ENCODE peak calls at places on chromosomes 2 and 18, in six cellular contexts. I, U, X, F, E and D are unnamed samples.
A peak's percentile ranks its signal among the peaks of the same experiment; 100 is the strongest.

GRCh38 chr2:10931710-10932255 is 20.0 kb downstream of the KCNF1 start:
- DNase-seq in U (no peak), I (no peak), E (peak; percentile 92), X (no peak), F (no peak), D (no peak)

GRCh38 chr2:37436324-37436723 is 91.9 kb downstream of the QPCT start:
- DNase-seq in U (no peak), I (no peak), E (peak; percentile 92), X (no peak), F (no peak), D (no peak)

GRCh38 chr2:85704800-85705679 is 10.9 kb downstream of the GNLY start:
- DNase-seq in U (no peak), E (no peak), X (no peak), F (no peak), I (no peak), D (peak; percentile 57)

GRCh38 chr2:55049794-55050132 is 488 bp downstream of the RTN4 start:
- DNase-seq in U (no peak), I (no peak), X (no peak), F (no peak), E (no peak), D (no peak)

GRCh38 chr2:122683018-122683417 is 927.6 kb downstream of the TSN start:
- DNase-seq in U (no peak), E (no peak), I (no peak), F (no peak), X (no peak), D (no peak)

GRCh38 chr2:227365833-227366232 is 13.3 kb downstream of the TM4SF20 start:
- DNase-seq in I (no peak), E (peak; percentile 28), X (no peak), F (no peak), U (no peak), D (no peak)

GRCh38 chr2:28716265-28716865 is 35.3 kb upstream of the PPP1CB start:
- DNase-seq in E (peak; percentile 98), I (peak; percentile 87), F (no peak), U (no peak), X (peak; percentile 54), D (peak; percentile 74)

GRCh38 chr2:54456526-54457325 is 599 bp downstream of the SPTBN1 start:
- DNase-seq in I (peak; percentile 73), E (peak; percentile 19), F (peak; percentile 67), U (peak; percentile 78), X (peak; percentile 17), D (no peak)

GRCh38 chr2:231680992-231681852 is 27.1 kb upstream of the PTMA start:
- DNase-seq in F (peak; percentile 87), U (peak; percentile 92), E (peak; percentile 82), X (peak; percentile 82), I (peak; percentile 95), D (peak; percentile 76)

GRCh38 chr2:173122936-173123335 is 47.3 kb downstream of the MAP3K20 start:
- DNase-seq in F (no peak), I (no peak), U (no peak), E (peak; percentile 57), X (no peak), D (no peak)
- H3K4me1 ChIP-seq in F (no peaks in the 10 kb centered on the region), I (peaks cover 61% of the 10 kb centered on the region), U (peaks cover 5% of the 10 kb centered on the region), E (peaks cover 25% of the 10 kb centered on the region), X (peaks cover 26% of the 10 kb centered on the region), D (no peaks in the 10 kb centered on the region)

GRCh38 chr2:72155151-72155550 is 7.5 kb upstream of the CYP26B1 start:
- DNase-seq in X (no peak), F (no peak), I (no peak), E (no peak), U (no peak), D (no peak)

GRCh38 chr2:72153924-72154323 is 6.3 kb upstream of the CYP26B1 start:
- DNase-seq in E (no peak), I (no peak), X (no peak), U (no peak), F (no peak), D (no peak)

GRCh38 chr2:72154386-72154785 is 6.7 kb upstream of the CYP26B1 start:
- DNase-seq in X (no peak), U (no peak), I (no peak), F (no peak), E (no peak), D (no peak)

GRCh38 chr2:72156872-72157271 is 9.2 kb upstream of the CYP26B1 start:
- DNase-seq in E (no peak), U (no peak), X (no peak), F (no peak), I (no peak), D (no peak)

DNA sequence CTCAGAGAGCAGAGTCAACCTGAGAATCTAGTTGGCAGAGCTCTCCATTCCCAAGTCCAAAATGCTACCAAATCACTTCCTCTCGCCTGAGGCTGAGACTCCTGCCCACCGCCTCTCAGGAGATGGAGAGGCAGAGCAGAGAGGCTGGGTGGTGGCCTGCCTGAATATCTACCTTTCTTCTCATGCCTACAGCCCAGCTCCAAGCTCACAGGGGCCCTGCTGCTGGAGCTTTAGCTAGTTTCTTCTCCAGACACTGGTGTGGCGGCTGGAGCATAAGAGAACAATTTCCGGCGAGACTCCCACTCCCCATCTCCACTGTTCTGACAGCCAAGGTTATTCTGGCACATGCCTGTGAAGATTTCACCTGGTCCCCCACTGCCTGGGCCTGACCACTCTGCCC is 8.1 kb upstream of the CYP26B1 start:
- DNase-seq in U (no peak), E (no peak), F (no peak), X (no peak), I (no peak), D (no peak)
- H3K27me3 ChIP-seq in U (peaks cover 58% of the 10 kb centered on the region), E (peaks cover 73% of the 10 kb centered on the region), F (peaks cover 7% of the 10 kb centered on the region), X (peaks cover 19% of the 10 kb centered on the region), I (peaks cover 6% of the 10 kb centered on the region), D (no peaks in the 10 kb centered on the region)

DNA sequence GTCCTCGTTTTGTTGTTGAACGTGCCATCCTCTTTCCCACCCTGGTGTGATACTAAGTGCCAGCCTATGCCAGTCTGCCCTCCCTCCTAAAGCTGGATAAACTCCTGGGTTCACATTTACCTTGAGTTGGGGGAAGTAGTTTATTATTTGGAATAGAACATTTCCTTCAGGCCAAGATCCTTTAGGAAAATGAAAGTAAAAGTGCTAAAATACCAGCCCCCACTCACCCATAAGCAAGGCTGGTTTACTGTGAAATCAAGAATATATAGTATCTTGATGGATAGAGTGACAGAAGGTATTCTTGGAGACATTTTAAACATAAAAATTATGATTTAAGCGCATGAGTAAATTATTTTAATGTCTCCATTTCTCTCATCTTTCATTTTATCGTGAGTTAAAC is 27.1 kb downstream of the ZNF532 start:
- DNase-seq in I (no peak), U (no peak), E (no peak), F (no peak), X (no peak), D (no peak)
- H3K4me3 ChIP-seq in I (no peak overlapping the region), U (no peak overlapping the region), E (peak overlapping the region; percentile 24), F (no peak overlapping the region), X (peak overlapping the region; percentile 12), D (peak overlapping the region; percentile 21)

DNA sequence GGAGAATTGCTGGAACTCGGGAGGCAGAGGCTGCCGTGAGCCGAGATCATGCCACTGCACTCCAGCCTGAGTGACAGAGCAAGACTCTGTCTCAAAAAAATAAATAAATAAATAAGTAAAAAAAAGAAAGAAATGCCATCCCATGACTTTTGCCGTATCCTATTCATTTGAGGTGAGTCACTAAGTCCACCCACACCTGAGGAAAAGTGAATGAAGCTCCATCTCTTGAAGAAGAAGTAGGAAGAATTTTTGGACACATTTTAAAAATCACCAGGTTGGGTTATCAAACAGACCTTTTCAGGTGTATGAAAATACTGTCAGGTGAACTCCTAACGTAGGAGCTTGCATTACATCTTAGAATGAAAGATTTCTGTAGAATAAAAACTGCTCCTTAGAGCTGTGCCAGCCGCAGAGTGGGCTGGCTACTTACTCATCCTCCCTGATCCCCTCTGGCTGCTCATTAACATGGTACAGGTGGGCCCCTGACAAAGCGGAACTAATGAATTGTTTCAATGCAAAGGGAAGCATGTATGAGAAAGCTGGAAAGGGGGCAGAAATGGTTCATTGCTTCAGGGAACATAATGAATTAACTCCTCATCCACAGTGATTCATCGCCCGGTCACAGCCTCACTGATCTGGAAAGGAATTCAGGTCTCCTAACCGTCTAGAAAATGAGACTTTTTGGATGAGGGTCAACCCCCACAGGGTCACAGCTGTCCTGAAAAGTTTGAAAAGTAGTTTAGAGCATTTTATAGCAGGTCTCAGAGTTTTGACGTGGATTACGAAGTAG is 191.3 kb downstream of the SPP2 start:
- DNase-seq in U (no peak), F (peak; percentile 17), E (peak; percentile 77), I (no peak), X (no peak), D (no peak)
- H3K4me1 ChIP-seq in U (no peaks in the 10 kb centered on the region), F (peaks cover 3% of the 10 kb centered on the region), E (peaks cover 10% of the 10 kb centered on the region), I (no peaks in the 10 kb centered on the region), X (peaks cover 5% of the 10 kb centered on the region), D (no peaks in the 10 kb centered on the region)

GRCh38 chr2:80302001-80302464 is 2.5 kb downstream of the LRRTM1 start:
- DNase-seq in X (no peak), I (no peak), F (no peak), E (no peak), U (peak; percentile 45), D (no peak)

GRCh38 chr2:80300346-80300745 is 4.2 kb downstream of the LRRTM1 start:
- DNase-seq in U (no peak), E (no peak), I (no peak), X (no peak), F (no peak), D (no peak)

GRCh38 chr2:80303006-80303741 is 1.4 kb downstream of the LRRTM1 start:
- DNase-seq in U (peak; percentile 69), F (no peak), X (no peak), I (no peak), E (no peak), D (no peak)

GRCh38 chr2:80302465-80303005 is 2.0 kb downstream of the LRRTM1 start:
- DNase-seq in I (no peak), X (no peak), U (peak; percentile 47), F (no peak), E (no peak), D (no peak)

DNA sequence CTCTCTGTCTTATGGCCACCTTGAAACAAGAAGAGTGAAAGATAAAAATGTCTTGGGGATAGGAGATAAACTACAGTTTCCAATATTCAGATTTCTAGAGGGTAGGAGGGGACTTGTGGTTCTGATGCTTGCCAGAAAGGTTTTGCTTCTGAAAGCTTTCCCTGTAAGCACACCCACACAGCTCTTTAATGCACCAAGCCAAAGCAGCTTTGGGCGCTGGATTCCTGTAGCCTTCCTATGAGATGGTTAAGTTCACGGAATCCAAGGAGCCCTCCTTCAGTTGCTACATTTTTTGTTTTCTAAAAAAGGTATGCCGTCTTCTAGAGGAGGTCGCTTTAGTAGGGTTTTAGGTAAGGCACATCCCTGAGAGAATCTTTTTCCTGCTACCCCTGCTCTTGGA is 4.9 kb downstream of the LRRTM1 start:
- DNase-seq in F (no peak), U (no peak), X (no peak), I (no peak), E (no peak), D (no peak)
- H3K27me3 ChIP-seq in F (peaks cover 35% of the 10 kb centered on the region), U (peaks cover 53% of the 10 kb centered on the region), X (peaks cover 48% of the 10 kb centered on the region), I (peaks cover 19% of the 10 kb centered on the region), E (peaks cover 32% of the 10 kb centered on the region), D (peaks cover 13% of the 10 kb centered on the region)

GRCh38 chr2:168852487-168852886 is 37.7 kb downstream of the SPC25 start:
- DNase-seq in X (no peak), I (no peak), U (no peak), E (no peak), F (no peak), D (no peak)

GRCh38 chr2:168850846-168851245 is 39.4 kb downstream of the SPC25 start:
- DNase-seq in F (no peak), I (no peak), E (no peak), X (no peak), U (no peak), D (no peak)

GRCh38 chr2:168851674-168852320 is 38.4 kb downstream of the SPC25 start:
- DNase-seq in F (no peak), I (no peak), E (peak; percentile 84), U (no peak), X (no peak), D (no peak)

GRCh38 chr2:168849610-168850009 is 40.6 kb downstream of the SPC25 start:
- DNase-seq in X (peak; percentile 59), U (no peak), F (no peak), E (peak; percentile 16), I (no peak), D (no peak)

GRCh38 chr2:168853471-168853870 is 36.8 kb downstream of the SPC25 start:
- DNase-seq in X (no peak), F (no peak), U (no peak), E (no peak), I (no peak), D (no peak)
- H3K4me3 ChIP-seq in X (no peak overlapping the region), F (no peak overlapping the region), U (no peak overlapping the region), E (no peak overlapping the region), I (no peak overlapping the region), D (no peak overlapping the region)